ENCODE peak calls at places on chromosome 6, in four cellular contexts. One of them, this sample, is unnamed.

GRCh38 chr6:32047539-32047854 is 9.3 kb downstream of the CYP21A2 start:
- DNase-seq in C1 segment of cervical spinal cord: no peak
- DNase-seq in H7: no peak
- DNase-seq in neural crest cell: no peak
- DNase-seq in this sample: no peak

GRCh38 chr6:52341861-52342260 is 20.1 kb upstream of the PAQR8 start:
- DNase-seq in C1 segment of cervical spinal cord: no peak
- DNase-seq in H7: no peak
- DNase-seq in neural crest cell: no peak
- DNase-seq in this sample: no peak

GRCh38 chr6:138772596-138773176 is 883 bp upstream of the CCDC28A start:
- DNase-seq in C1 segment of cervical spinal cord: no peak
- DNase-seq in H7: no peak
- DNase-seq in neural crest cell: peak
- DNase-seq in this sample: no peak

GRCh38 chr6:157714153-157714490 is 108.9 kb upstream of the SNX9 start:
- DNase-seq in C1 segment of cervical spinal cord: no peak
- DNase-seq in H7: no peak
- DNase-seq in neural crest cell: no peak
- DNase-seq in this sample: no peak

GRCh38 chr6:41155132-41155805 is 1.1 kb upstream of the TREML1 start:
- DNase-seq in C1 segment of cervical spinal cord: no peak
- DNase-seq in H7: no peak
- DNase-seq in neural crest cell: no peak
- DNase-seq in this sample: no peak

GRCh38 chr6:168380956-168381605 is 59.9 kb upstream of the SMOC2 start:
- DNase-seq in C1 segment of cervical spinal cord: no peak
- DNase-seq in H7: no peak
- DNase-seq in neural crest cell: no peak
- DNase-seq in this sample: no peak

GRCh38 chr6:126127662-126128061 is 141.3 kb downstream of the TRMT11 start:
- DNase-seq in C1 segment of cervical spinal cord: no peak
- DNase-seq in H7: no peak
- DNase-seq in neural crest cell: no peak
- DNase-seq in this sample: no peak

GRCh38 chr6:88867841-88868558 is 95.4 kb downstream of the RNGTT start:
- DNase-seq in C1 segment of cervical spinal cord: no peak
- DNase-seq in H7: peak
- DNase-seq in neural crest cell: no peak
- DNase-seq in this sample: no peak

GRCh38 chr6:121652726-121653623 is 217.5 kb downstream of the GJA1 start:
- DNase-seq in C1 segment of cervical spinal cord: no peak
- DNase-seq in H7: no peak
- DNase-seq in neural crest cell: no peak
- DNase-seq in this sample: no peak